ENCODE peak calls at places on chromosomes 7 and 10, in ten cellular contexts. K is tibial nerve, R is lower lobe of right lung, C is IMR-90, D is astrocyte of the cerebellum, Z is AG04450, V is OCI-LY7, A is MM.1S, N is H7, F is right lobe of liver. H is an unnamed sample.
A peak's percentile ranks its signal among the peaks of the same experiment; 100 is the strongest.

GRCh38 chr7:24778543-24779282 is 21.4 kb upstream of the GSDME start:
- DNase-seq in K (no peak), R (peak; percentile 69), C (peak; percentile 95), D (no peak), Z (no peak), V (peak; percentile 23), A (no peak), N (no peak), F (no peak), H (peak; percentile 42)

GRCh38 chr10:11197266-11197712 is 179.6 kb downstream of the CELF2 start:
- DNase-seq in K (peak; percentile 30), R (peak; percentile 67), C (no peak), D (no peak), Z (no peak), V (peak; percentile 51), A (no peak), N (peak; percentile 50), F (no peak), H (no peak)

GRCh38 chr10:3793553-3793952 is 8.5 kb upstream of the KLF6 start:
- DNase-seq in K (no peak), R (no peak), C (no peak), D (no peak), Z (no peak), V (no peak), A (no peak), N (no peak), F (no peak), H (no peak)

GRCh38 chr10:13893926-13894325 is 307.2 kb downstream of the PRPF18 start:
- DNase-seq in K (no peak), R (no peak), C (peak; percentile 47), D (no peak), Z (no peak), V (no peak), A (no peak), N (no peak), F (no peak), H (no peak)

GRCh38 chr7:23622469-23622868 is 25.3 kb downstream of the CCDC126 start:
- DNase-seq in K (no peak), R (no peak), C (peak; percentile 76), D (no peak), Z (peak; percentile 37), V (no peak), A (no peak), N (no peak), F (no peak), H (no peak)

GRCh38 chr7:128863433-128863989 is 855 bp downstream of the ATP6V1F start:
- DNase-seq in K (no peak), R (no peak), C (peak; percentile 74), D (peak; percentile 57), Z (peak; percentile 48), V (peak; percentile 81), A (peak; percentile 87), N (peak; percentile 89), F (peak; percentile 42), H (no peak)

GRCh38 chr10:12728569-12728968 is 272.9 kb downstream of the CCDC3 start:
- DNase-seq in K (no peak), R (no peak), C (peak; percentile 26), D (no peak), Z (no peak), V (no peak), A (no peak), N (no peak), F (no peak), H (no peak)

GRCh38 chr10:96720422-96721206 is at the start of gene PIK3AP1:
- DNase-seq in K (peak; percentile 16), R (peak; percentile 82), C (no peak), D (no peak), Z (no peak), V (peak; percentile 96), A (peak; percentile 83), N (peak; percentile 85), F (peak; percentile 88), H (no peak)

GRCh38 chr7:44046321-44047061 is 2.0 kb downstream of the DBNL start:
- DNase-seq in K (no peak), R (no peak), C (no peak), D (no peak), Z (no peak), V (peak; percentile 87), A (peak; percentile 52), N (no peak), F (no peak), H (no peak)

GRCh38 chr7:98575878-98576277 is 41.2 kb upstream of the NPTX2 start:
- DNase-seq in K (no peak), R (no peak), C (no peak), D (no peak), Z (no peak), V (peak; percentile 5), A (no peak), N (no peak), F (no peak), H (no peak)
- H3K4me3 ChIP-seq in K (no peak overlapping the region), R (no peak overlapping the region), C (no peak overlapping the region), D (no peak overlapping the region), Z (no peak overlapping the region), V (no peak overlapping the region), A (no peak overlapping the region), N (no peak overlapping the region), F (no peak overlapping the region), H (no peak overlapping the region)

GRCh38 chr7:21886396-21886795 is 59.3 kb downstream of the CDCA7L start:
- DNase-seq in K (no peak), R (no peak), C (no peak), D (no peak), Z (no peak), V (no peak), A (no peak), N (peak; percentile 30), F (no peak), H (no peak)
- H3K4me3 ChIP-seq in K (no peak overlapping the region), R (no peak overlapping the region), C (no peak overlapping the region), D (no peak overlapping the region), Z (no peak overlapping the region), V (no peak overlapping the region), A (no peak overlapping the region), N (no peak overlapping the region), F (no peak overlapping the region), H (no peak overlapping the region)

GRCh38 chr10:70600512-70601395 is 1.8 kb downstream of the PRF1 start:
- DNase-seq in K (no peak), R (no peak), C (no peak), D (no peak), Z (no peak), V (no peak), A (no peak), N (no peak), F (no peak), H (no peak)
- H3K4me3 ChIP-seq in K (no peak overlapping the region), R (peak overlapping the region; percentile 38), C (no peak overlapping the region), D (no peak overlapping the region), Z (no peak overlapping the region), V (no peak overlapping the region), A (no peak overlapping the region), N (no peak overlapping the region), F (no peak overlapping the region), H (no peak overlapping the region)

GRCh38 chr10:50210876-50211275 is 40.4 kb downstream of the ASAH2 start:
- DNase-seq in K (no peak), R (no peak), C (no peak), D (no peak), Z (no peak), V (no peak), A (peak; percentile 19), N (no peak), F (no peak), H (no peak)
- H3K4me3 ChIP-seq in K (no peak overlapping the region), R (no peak overlapping the region), C (no peak overlapping the region), D (no peak overlapping the region), Z (no peak overlapping the region), V (no peak overlapping the region), A (no peak overlapping the region), N (no peak overlapping the region), F (no peak overlapping the region), H (no peak overlapping the region)

DNA sequence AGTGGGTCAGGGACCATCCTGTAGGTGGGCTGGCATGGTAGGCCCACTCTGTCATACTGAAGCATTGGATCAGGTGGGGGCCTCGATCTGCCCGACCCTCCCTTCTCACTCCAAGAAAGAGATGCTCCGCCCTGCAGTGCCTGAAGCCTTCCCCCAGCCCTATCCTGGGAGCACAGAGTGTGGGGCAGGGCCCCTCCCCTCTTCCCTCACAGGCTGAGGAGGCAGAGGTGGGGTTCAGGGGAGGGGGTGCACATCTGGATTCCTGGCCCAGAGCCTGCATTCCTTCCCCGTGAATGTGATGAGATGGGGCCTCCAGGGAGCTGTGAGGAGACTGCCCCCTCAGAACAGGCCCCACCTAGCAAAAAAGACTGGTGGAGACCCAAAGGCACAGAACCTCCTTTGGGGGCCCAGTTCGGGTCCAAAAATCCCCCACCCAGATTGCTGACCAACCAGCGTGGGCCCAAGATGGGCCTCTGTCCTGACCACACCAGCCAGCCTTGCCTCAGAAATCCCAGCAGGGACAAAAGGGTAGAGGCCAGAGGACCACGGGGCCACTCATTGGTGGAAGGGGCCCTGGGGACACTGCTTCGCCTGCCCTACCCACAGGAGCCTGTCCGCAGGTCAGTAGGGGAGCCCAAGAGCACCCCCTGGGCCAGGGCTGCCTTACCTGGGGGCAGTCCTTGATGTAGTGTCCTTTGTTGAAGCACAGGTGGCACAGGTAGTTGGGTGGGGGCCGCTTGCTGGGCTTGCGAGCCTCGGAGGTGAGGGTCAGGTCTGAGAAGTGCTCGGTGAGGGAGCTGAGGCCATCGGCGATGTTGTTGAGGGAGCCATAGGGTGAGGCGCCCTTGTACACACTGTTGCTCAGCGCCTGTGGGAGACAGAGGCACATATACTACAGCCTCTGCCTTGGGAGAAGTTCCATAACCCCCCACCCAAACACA is 13.3 kb downstream of the ZCCHC24 start:
- DNase-seq in K (no peak), R (no peak), C (peak; percentile 53), D (no peak), Z (no peak), V (no peak), A (no peak), N (peak; percentile 65), F (no peak), H (no peak)
- H3K4me3 ChIP-seq in K (no peak overlapping the region), R (no peak overlapping the region), C (no peak overlapping the region), D (no peak overlapping the region), Z (no peak overlapping the region), V (no peak overlapping the region), A (no peak overlapping the region), N (no peak overlapping the region), F (no peak overlapping the region), H (no peak overlapping the region)

DNA sequence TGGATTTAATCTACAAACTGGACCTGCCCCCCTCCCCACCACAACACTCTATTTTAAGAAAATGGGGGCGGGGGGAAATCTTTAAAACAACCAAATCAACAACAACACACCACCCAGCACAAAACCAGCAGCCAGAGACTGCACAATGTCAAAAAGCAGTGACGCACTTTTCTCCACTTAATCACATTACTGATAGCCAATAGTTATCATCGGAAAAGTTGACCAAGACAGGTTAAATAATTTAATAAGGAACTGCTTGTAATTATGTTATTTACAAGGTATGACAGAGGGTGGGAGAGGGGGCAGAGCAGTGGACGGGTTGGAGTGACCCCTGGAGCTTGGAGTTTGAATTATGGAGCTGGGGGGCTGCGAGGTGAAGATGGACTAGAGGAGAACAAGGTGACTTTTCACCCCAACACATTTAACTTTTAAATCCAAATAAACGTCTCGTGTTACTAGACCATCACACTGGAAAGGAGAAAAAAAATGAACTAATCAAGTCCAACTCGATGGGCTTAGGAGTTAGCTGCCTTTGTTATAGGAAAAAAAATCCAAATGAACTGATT is 2.7 kb downstream of the EBF3 start:
- DNase-seq in K (no peak), R (no peak), C (no peak), D (no peak), Z (no peak), V (no peak), A (no peak), N (no peak), F (no peak), H (no peak)
- H3K4me3 ChIP-seq in K (peak overlapping the region; percentile 50), R (no peak overlapping the region), C (no peak overlapping the region), D (no peak overlapping the region), Z (no peak overlapping the region), V (no peak overlapping the region), A (no peak overlapping the region), N (no peak overlapping the region), F (no peak overlapping the region), H (no peak overlapping the region)

GRCh38 chr10:26215923-26216576 is 524 bp upstream of the GAD2 start:
- DNase-seq in K (no peak), R (peak; percentile 45), C (no peak), D (no peak), Z (no peak), V (no peak), A (no peak), N (peak; percentile 93), F (peak; percentile 33), H (no peak)
- H3K4me3 ChIP-seq in K (no peak overlapping the region), R (no peak overlapping the region), C (no peak overlapping the region), D (no peak overlapping the region), Z (no peak overlapping the region), V (no peak overlapping the region), A (no peak overlapping the region), N (peak overlapping the region; percentile 51), F (no peak overlapping the region), H (no peak overlapping the region)